ENCODE peak calls at places on chromosomes 16 and 17, in seven cellular contexts. One of them, this sample, is unnamed.

GRCh38 chr16:66690106-66690847 is 6.3 kb downstream of the CMTM4 start:
- DNase-seq in left lung: no peak
- DNase-seq in GM23338: no peak
- DNase-seq in Peyer's patch: no peak
- DNase-seq in brain microvascular endothelial cell: no peak
- DNase-seq in transverse colon: no peak
- DNase-seq in uterus: no peak
- DNase-seq in this sample: no peak

GRCh38 chr17:75345514-75346167 is 56.4 kb upstream of the SLC25A19 start:
- DNase-seq in GM23338: peak; percentile 71
- DNase-seq in uterus: no peak
- DNase-seq in transverse colon: peak; percentile 37
- DNase-seq in brain microvascular endothelial cell: no peak
- DNase-seq in Peyer's patch: peak; percentile 81
- DNase-seq in left lung: no peak
- DNase-seq in this sample: no peak

GRCh38 chr17:75571197-75571884 is 16.3 kb upstream of the MYO15B start:
- DNase-seq in uterus: no peak
- DNase-seq in Peyer's patch: peak; percentile 77
- DNase-seq in GM23338: no peak
- DNase-seq in transverse colon: peak; percentile 71
- DNase-seq in left lung: peak; percentile 81
- DNase-seq in brain microvascular endothelial cell: peak; percentile 6
- DNase-seq in this sample: peak; percentile 21

GRCh38 chr17:78340183-78340955 is 19.5 kb downstream of the SOCS3 start:
- DNase-seq in Peyer's patch: no peak
- DNase-seq in transverse colon: no peak
- DNase-seq in GM23338: no peak
- DNase-seq in left lung: no peak
- DNase-seq in uterus: no peak
- DNase-seq in brain microvascular endothelial cell: no peak
- DNase-seq in this sample: no peak

GRCh38 chr17:47978324-47978723 is 7.4 kb downstream of the CDK5RAP3 start:
- DNase-seq in brain microvascular endothelial cell: peak; percentile 31
- DNase-seq in GM23338: peak; percentile 95
- DNase-seq in left lung: no peak
- DNase-seq in transverse colon: peak; percentile 50
- DNase-seq in Peyer's patch: peak; percentile 55
- DNase-seq in uterus: peak; percentile 36
- DNase-seq in this sample: peak; percentile 48

GRCh38 chr16:77896357-77896972 is 108.1 kb downstream of the VAT1L start:
- DNase-seq in Peyer's patch: no peak
- DNase-seq in GM23338: no peak
- DNase-seq in brain microvascular endothelial cell: no peak
- DNase-seq in transverse colon: no peak
- DNase-seq in uterus: no peak
- DNase-seq in left lung: no peak
- DNase-seq in this sample: no peak

GRCh38 chr16:57268804-57269800 is 15.4 kb downstream of the PLLP start:
- DNase-seq in left lung: no peak
- DNase-seq in GM23338: no peak
- DNase-seq in Peyer's patch: no peak
- DNase-seq in uterus: no peak
- DNase-seq in brain microvascular endothelial cell: peak; percentile 49
- DNase-seq in transverse colon: peak; percentile 88
- DNase-seq in this sample: no peak

GRCh38 chr16:8960788-8961109 is 3.0 kb downstream of the USP7 start:
- DNase-seq in uterus: no peak
- DNase-seq in brain microvascular endothelial cell: no peak
- DNase-seq in Peyer's patch: no peak
- DNase-seq in left lung: no peak
- DNase-seq in transverse colon: no peak
- DNase-seq in GM23338: no peak
- DNase-seq in this sample: no peak

GRCh38 chr16:81873843-81874752 is 95.0 kb downstream of the PLCG2 start:
- DNase-seq in GM23338: peak; percentile 87
- DNase-seq in uterus: peak; percentile 52
- DNase-seq in Peyer's patch: peak; percentile 77
- DNase-seq in left lung: no peak
- DNase-seq in transverse colon: peak; percentile 51
- DNase-seq in brain microvascular endothelial cell: peak; percentile 48
- DNase-seq in this sample: peak; percentile 63

GRCh38 chr17:21201874-21202273 is 12.1 kb downstream of the TMEM11 start:
- DNase-seq in uterus: no peak
- DNase-seq in GM23338: no peak
- DNase-seq in left lung: no peak
- DNase-seq in brain microvascular endothelial cell: no peak
- DNase-seq in transverse colon: no peak
- DNase-seq in Peyer's patch: no peak
- DNase-seq in this sample: no peak

GRCh38 chr17:27994586-27994985 is 47.9 kb upstream of the NLK start:
- DNase-seq in uterus: no peak
- DNase-seq in transverse colon: no peak
- DNase-seq in brain microvascular endothelial cell: no peak
- DNase-seq in GM23338: no peak
- DNase-seq in Peyer's patch: no peak
- DNase-seq in left lung: no peak
- DNase-seq in this sample: no peak

GRCh38 chr16:24302636-24303035 is 46.5 kb downstream of the CACNG3 start:
- DNase-seq in Peyer's patch: no peak
- DNase-seq in brain microvascular endothelial cell: no peak
- DNase-seq in uterus: no peak
- DNase-seq in left lung: no peak
- DNase-seq in GM23338: no peak
- DNase-seq in transverse colon: no peak
- DNase-seq in this sample: no peak

GRCh38 chr17:9237661-9238301 is 216.5 kb downstream of the NTN1 start:
- DNase-seq in brain microvascular endothelial cell: no peak
- DNase-seq in GM23338: no peak
- DNase-seq in uterus: no peak
- DNase-seq in transverse colon: no peak
- DNase-seq in Peyer's patch: no peak
- DNase-seq in left lung: no peak
- DNase-seq in this sample: no peak

GRCh38 chr16:11914759-11915643 is 755 bp downstream of the GSPT1 start:
- DNase-seq in GM23338: peak; percentile 63
- DNase-seq in left lung: peak; percentile 92
- DNase-seq in transverse colon: peak; percentile 53
- DNase-seq in brain microvascular endothelial cell: peak; percentile 20
- DNase-seq in uterus: no peak
- DNase-seq in Peyer's patch: peak; percentile 51
- DNase-seq in this sample: peak; percentile 11

GRCh38 chr17:80545499-80545826 is 825 bp downstream of the RPTOR start:
- DNase-seq in brain microvascular endothelial cell: no peak
- DNase-seq in left lung: no peak
- DNase-seq in GM23338: peak; percentile 29
- DNase-seq in uterus: no peak
- DNase-seq in Peyer's patch: no peak
- DNase-seq in transverse colon: no peak
- DNase-seq in this sample: peak; percentile 11

GRCh38 chr17:39996162-39996561 is 15.6 kb downstream of the PSMD3 start:
- DNase-seq in uterus: no peak
- DNase-seq in Peyer's patch: no peak
- DNase-seq in GM23338: no peak
- DNase-seq in left lung: peak; percentile 6
- DNase-seq in brain microvascular endothelial cell: no peak
- DNase-seq in transverse colon: no peak
- DNase-seq in this sample: no peak

DNA sequence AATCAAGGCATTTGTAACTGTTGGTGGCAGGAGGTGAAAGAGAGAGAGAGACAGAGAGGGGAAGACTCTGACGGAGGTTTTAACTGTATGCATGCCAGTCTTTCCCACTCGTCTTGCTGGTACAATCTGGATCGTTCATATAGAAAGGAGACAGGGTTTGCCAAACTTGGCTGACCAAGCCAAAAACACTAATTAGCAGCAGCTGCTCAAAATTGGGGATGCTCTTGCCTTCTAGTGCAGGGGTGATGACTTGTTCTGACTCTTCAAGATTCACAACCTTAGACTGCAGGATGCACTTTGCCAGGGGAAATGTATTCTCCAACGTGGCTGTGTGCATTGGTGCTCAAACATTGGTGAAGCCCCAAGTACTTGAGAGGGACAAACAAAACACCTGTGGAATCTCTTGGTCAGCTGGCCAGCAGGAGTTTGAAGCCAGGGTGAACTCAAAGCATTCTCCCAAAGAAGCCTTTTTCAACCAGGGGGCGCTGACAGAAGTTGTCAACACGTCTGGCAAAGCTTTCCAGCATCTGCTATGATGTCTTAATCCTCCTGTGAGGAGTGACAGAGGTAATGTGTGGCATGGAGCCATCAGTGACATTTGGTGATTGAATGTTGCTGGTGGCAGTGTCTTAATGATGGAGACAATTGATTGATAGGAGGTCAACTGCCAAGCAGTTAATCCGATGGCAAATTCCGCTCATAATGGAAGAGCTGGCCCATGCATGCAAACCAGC is 257.8 kb upstream of the HSBP1 start:
- DNase-seq in left lung: no peak
- DNase-seq in brain microvascular endothelial cell: no peak
- DNase-seq in GM23338: no peak
- DNase-seq in uterus: no peak
- DNase-seq in Peyer's patch: no peak
- DNase-seq in transverse colon: no peak
- DNase-seq in this sample: no peak
- H3K4me3 ChIP-seq in left lung: no peak overlapping the region
- H3K4me3 ChIP-seq in brain microvascular endothelial cell: no peak overlapping the region
- H3K4me3 ChIP-seq in GM23338: no peak overlapping the region
- H3K4me3 ChIP-seq in uterus: no peak overlapping the region
- H3K4me3 ChIP-seq in Peyer's patch: no peak overlapping the region
- H3K4me3 ChIP-seq in transverse colon: no peak overlapping the region
- H3K4me3 ChIP-seq in this sample: no peak overlapping the region

DNA sequence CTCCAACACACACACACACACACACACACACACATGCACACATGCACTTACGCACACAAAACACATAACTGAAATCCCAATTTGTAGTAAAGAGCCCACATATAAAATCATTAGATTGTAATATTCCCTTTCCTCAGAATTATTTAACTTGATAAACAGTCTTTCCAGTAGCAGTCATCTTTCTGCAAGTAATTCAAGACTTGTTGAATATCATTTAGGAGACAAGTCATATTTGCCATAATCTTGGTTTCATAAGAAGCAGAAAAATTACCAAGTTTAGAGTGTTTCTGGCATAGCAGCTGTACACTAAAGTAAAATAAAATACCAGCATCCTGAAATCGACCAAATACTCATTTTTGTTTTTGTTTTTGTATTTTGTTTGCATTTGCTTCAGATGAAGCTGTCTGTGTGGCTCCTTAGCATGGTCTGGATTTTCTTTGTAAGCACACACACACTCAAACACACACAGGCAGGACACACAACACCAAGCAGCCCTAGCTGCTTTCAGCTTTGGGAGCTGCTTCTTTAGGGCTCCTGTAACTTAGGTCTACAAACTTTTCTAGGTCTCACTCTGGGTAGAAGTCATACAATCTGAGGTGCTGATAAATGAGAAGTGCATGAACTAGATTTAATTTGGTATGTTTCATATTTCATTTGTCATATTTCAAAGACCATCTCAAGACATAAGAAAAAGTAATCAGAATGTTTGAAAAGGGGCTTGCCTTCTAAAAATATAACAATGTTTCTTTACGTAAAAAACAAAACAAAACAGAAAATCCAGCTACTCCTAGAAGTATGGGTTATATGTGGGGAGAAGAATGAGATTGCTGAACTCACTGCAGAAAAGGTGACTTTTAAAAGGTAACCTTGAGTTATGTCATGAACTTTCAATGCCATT is 3.0 kb downstream of the SALL1 start:
- DNase-seq in left lung: no peak
- DNase-seq in transverse colon: no peak
- DNase-seq in uterus: no peak
- DNase-seq in brain microvascular endothelial cell: no peak
- DNase-seq in GM23338: no peak
- DNase-seq in Peyer's patch: no peak
- DNase-seq in this sample: no peak
- H3K4me3 ChIP-seq in left lung: no peak overlapping the region
- H3K4me3 ChIP-seq in transverse colon: peak overlapping the region; percentile 45
- H3K4me3 ChIP-seq in uterus: peak overlapping the region; percentile 66
- H3K4me3 ChIP-seq in brain microvascular endothelial cell: no peak overlapping the region
- H3K4me3 ChIP-seq in GM23338: peak overlapping the region; percentile 94
- H3K4me3 ChIP-seq in Peyer's patch: peak overlapping the region; percentile 49
- H3K4me3 ChIP-seq in this sample: no peak overlapping the region

GRCh38 chr16:49776085-49776501 is 79.8 kb downstream of the ZNF423 start:
- DNase-seq in left lung: peak; percentile 79
- DNase-seq in Peyer's patch: no peak
- DNase-seq in transverse colon: no peak
- DNase-seq in GM23338: peak; percentile 83
- DNase-seq in brain microvascular endothelial cell: peak; percentile 17
- DNase-seq in uterus: no peak
- DNase-seq in this sample: peak; percentile 67
- H3K4me3 ChIP-seq in left lung: no peak overlapping the region
- H3K4me3 ChIP-seq in Peyer's patch: no peak overlapping the region
- H3K4me3 ChIP-seq in transverse colon: no peak overlapping the region
- H3K4me3 ChIP-seq in GM23338: peak overlapping the region; percentile 32
- H3K4me3 ChIP-seq in brain microvascular endothelial cell: no peak overlapping the region
- H3K4me3 ChIP-seq in uterus: no peak overlapping the region
- H3K4me3 ChIP-seq in this sample: no peak overlapping the region

GRCh38 chr17:17751996-17752821 is 71.0 kb downstream of the RAI1 start:
- DNase-seq in Peyer's patch: peak; percentile 97
- DNase-seq in left lung: peak; percentile 99
- DNase-seq in brain microvascular endothelial cell: peak; percentile 95
- DNase-seq in GM23338: peak; percentile 96
- DNase-seq in transverse colon: peak; percentile 98
- DNase-seq in uterus: peak; percentile 95
- DNase-seq in this sample: peak; percentile 96

GRCh38 chr17:17751489-17751995 is 70.3 kb downstream of the RAI1 start:
- DNase-seq in brain microvascular endothelial cell: no peak
- DNase-seq in left lung: no peak
- DNase-seq in Peyer's patch: peak; percentile 25
- DNase-seq in GM23338: no peak
- DNase-seq in uterus: no peak
- DNase-seq in transverse colon: no peak
- DNase-seq in this sample: peak; percentile 22

GRCh38 chr17:17750881-17751280 is 69.6 kb downstream of the RAI1 start:
- DNase-seq in uterus: no peak
- DNase-seq in left lung: no peak
- DNase-seq in brain microvascular endothelial cell: no peak
- DNase-seq in GM23338: no peak
- DNase-seq in transverse colon: peak; percentile 29
- DNase-seq in Peyer's patch: peak; percentile 69
- DNase-seq in this sample: no peak

GRCh38 chr17:17754719-17755686 is 73.7 kb downstream of the RAI1 start:
- DNase-seq in uterus: no peak
- DNase-seq in brain microvascular endothelial cell: no peak
- DNase-seq in transverse colon: no peak
- DNase-seq in left lung: peak; percentile 76
- DNase-seq in Peyer's patch: no peak
- DNase-seq in GM23338: no peak
- DNase-seq in this sample: no peak

DNA sequence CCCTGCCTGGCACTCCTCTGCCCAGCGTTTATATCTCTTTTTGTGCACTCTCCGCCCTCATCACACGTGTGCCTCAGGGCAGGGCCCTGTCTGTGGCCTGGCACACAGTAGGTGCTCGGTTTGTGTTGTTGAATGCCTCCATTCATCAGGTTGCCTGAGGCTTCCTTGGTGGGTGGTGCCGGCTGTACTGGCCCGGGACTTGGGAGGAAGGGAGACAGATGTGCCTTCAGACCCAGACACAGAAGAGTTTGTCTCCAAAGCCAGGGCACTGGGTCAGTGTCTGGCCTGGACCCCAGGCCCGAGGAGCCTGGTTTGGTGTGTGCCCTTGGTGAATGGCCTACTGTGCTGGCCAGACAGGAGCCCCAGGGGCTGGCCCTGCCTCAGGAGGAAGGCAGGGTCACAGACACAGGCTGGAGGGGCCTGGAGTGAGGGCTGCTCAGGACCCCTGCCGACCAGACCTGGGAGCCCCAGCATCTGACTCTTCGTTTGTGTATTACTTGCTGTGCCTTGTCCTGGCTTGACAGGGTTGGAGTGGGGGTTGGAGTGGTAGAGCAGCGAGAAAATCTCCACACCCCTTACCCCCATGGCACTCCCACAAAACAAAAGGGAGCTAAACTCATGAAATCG is 71.7 kb downstream of the RAI1 start:
- DNase-seq in uterus: no peak
- DNase-seq in GM23338: no peak
- DNase-seq in Peyer's patch: no peak
- DNase-seq in brain microvascular endothelial cell: no peak
- DNase-seq in left lung: peak; percentile 59
- DNase-seq in transverse colon: no peak
- DNase-seq in this sample: peak; percentile 28
- H3K4me3 ChIP-seq in uterus: peak overlapping the region; percentile 42
- H3K4me3 ChIP-seq in GM23338: peak overlapping the region; percentile 48
- H3K4me3 ChIP-seq in Peyer's patch: peak overlapping the region; percentile 52
- H3K4me3 ChIP-seq in brain microvascular endothelial cell: peak overlapping the region; percentile 57
- H3K4me3 ChIP-seq in left lung: peak overlapping the region; percentile 48
- H3K4me3 ChIP-seq in transverse colon: peak overlapping the region; percentile 66
- H3K4me3 ChIP-seq in this sample: no peak overlapping the region

This sample was measured in endothelial cell of umbilical vein.